ENCODE peak calls at places on chromosomes 13 and 19, in four cellular contexts. S is ascending aorta, U is tibial artery, K is neural progenitor cell. H is an unnamed sample.

GRCh38 chr19:19514215-19514633 is 1.1 kb downstream of the TSSK6 start:
- DNase-seq in S (peak; percentile 81), U (peak; percentile 83), K (no peak), H (no peak)

GRCh38 chr13:50592412-50593145 is 250.9 kb downstream of the DLEU7 start:
- DNase-seq in S (no peak), K (no peak), U (no peak), H (no peak)

GRCh38 chr13:33218426-33218825 is 67.1 kb downstream of the STARD13 start:
- DNase-seq in K (no peak), S (no peak), U (no peak), H (no peak)

GRCh38 chr13:88248393-88248792 is 577.2 kb downstream of the SLITRK5 start:
- DNase-seq in S (no peak), K (peak; percentile 38), U (no peak), H (no peak)

GRCh38 chr13:80572308-80572676 is 231.4 kb upstream of the SPRY2 start:
- DNase-seq in S (no peak), U (no peak), K (no peak), H (no peak)

GRCh38 chr19:23802290-23802689 is 43.6 kb upstream of the ZNF681 start:
- DNase-seq in S (no peak), U (no peak), K (no peak), H (no peak)

GRCh38 chr13:31334547-31334946 is 134.8 kb downstream of the B3GLCT start:
- DNase-seq in K (no peak), U (no peak), S (no peak), H (no peak)

GRCh38 chr19:51754770-51755169 is 3.1 kb upstream of the FPR1 start:
- DNase-seq in K (no peak), U (no peak), S (peak; percentile 3), H (no peak)

GRCh38 chr13:52414963-52415362 is 9.0 kb upstream of the THSD1 start:
- DNase-seq in U (no peak), K (no peak), S (no peak), H (no peak)

GRCh38 chr13:48370815-48371214 is 42.1 kb downstream of the LPAR6 start:
- DNase-seq in S (no peak), K (no peak), U (no peak), H (no peak)

GRCh38 chr19:49468746-49469447 is 5.1 kb upstream of the FLT3LG start:
- DNase-seq in K (peak; percentile 94), U (peak; percentile 84), S (peak; percentile 90), H (no peak)

GRCh38 chr13:32940601-32941000 is 75.6 kb upstream of the KL start:
- DNase-seq in U (no peak), S (no peak), K (no peak), H (peak; percentile 53)

GRCh38 chr19:7337380-7338194 is 11.2 kb upstream of the ARHGEF18 start:
- DNase-seq in U (peak; percentile 65), S (no peak), K (no peak), H (no peak)
- H3K4me1 ChIP-seq in U (peaks cover 3% of the 10 kb centered on the region), S (peaks cover 5% of the 10 kb centered on the region), K (no peaks in the 10 kb centered on the region), H (peaks cover 3% of the 10 kb centered on the region)

GRCh38 chr13:44932171-44932849 is 57.0 kb downstream of the NUFIP1 start:
- DNase-seq in U (no peak), K (no peak), S (no peak), H (no peak)
- H3K27ac ChIP-seq in U (peak overlapping the region; percentile 29), K (no peak overlapping the region), S (peak overlapping the region; percentile 79), H (peak overlapping the region; percentile 57)

GRCh38 chr19:8814176-8814575 is 17.9 kb downstream of the ZNF558 start:
- DNase-seq in S (no peak), U (no peak), K (no peak), H (no peak)
- H3K9me3 ChIP-seq in S (peaks cover 93% of the 10 kb centered on the region), U (peaks cover 100% of the 10 kb centered on the region), K (peaks cover 76% of the 10 kb centered on the region), H (peaks cover 28% of the 10 kb centered on the region)

DNA sequence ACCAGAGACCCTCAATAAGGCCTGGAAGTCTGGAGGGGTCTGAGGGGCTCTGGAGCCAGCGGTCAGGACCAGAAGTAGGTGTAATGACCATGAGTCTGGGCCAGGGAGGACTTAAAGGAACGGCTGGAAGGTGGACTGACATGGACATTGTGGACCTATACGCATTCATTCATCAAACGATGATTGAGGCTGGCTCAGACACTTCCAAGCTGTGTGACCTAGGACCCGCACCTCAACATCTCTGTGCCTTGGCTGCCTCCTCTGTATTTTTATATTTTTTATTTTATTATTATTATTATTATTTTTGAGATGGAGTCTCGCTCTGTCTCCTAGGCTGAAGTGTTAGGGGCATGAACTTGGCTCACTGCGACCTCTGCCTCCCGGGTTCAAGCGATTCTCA is 9.3 kb upstream of the LRRC25 start:
- DNase-seq in S (no peak), K (no peak), U (no peak), H (no peak)
- H3K4me1 ChIP-seq in S (no peaks in the 10 kb centered on the region), K (no peaks in the 10 kb centered on the region), U (no peaks in the 10 kb centered on the region), H (peaks cover 9% of the 10 kb centered on the region)

DNA sequence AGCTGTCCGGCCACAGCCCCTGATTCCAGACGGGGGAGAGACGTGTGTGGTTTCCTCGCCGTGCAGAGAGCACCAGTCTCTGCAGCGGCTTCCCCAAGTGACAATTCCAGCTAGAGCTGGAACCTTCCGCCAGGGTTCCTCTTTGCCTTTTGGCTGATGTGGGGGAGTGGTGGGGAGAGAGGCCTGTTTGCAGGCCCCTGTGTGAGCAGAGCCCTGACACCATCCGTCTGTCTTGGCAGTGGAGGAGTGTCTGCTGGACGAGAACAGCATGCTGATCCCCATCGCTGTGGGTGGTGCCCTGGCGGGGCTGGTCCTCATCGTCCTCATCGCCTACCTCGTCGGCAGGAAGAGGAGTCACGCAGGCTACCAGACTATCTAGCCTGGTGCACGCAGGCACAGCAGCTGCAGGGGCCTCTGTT is 25.0 kb downstream of the LAMP1 start:
- DNase-seq in U (no peak), K (no peak), S (no peak), H (no peak)
- H3K27ac ChIP-seq in U (no peak overlapping the region), K (no peak overlapping the region), S (no peak overlapping the region), H (no peak overlapping the region)

GRCh38 chr19:57613941-57614743 is at the start of gene ZNF134:
- DNase-seq in K (peak; percentile 94), S (peak; percentile 93), U (peak; percentile 91), H (peak; percentile 72)

GRCh38 chr19:57620673-57621348 is 6.8 kb downstream of the ZNF134 start:
- DNase-seq in K (no peak), U (no peak), S (no peak), H (no peak)

GRCh38 chr19:57611113-57611512 is 2.9 kb upstream of the ZNF134 start:
- DNase-seq in K (no peak), U (no peak), S (no peak), H (no peak)

DNA sequence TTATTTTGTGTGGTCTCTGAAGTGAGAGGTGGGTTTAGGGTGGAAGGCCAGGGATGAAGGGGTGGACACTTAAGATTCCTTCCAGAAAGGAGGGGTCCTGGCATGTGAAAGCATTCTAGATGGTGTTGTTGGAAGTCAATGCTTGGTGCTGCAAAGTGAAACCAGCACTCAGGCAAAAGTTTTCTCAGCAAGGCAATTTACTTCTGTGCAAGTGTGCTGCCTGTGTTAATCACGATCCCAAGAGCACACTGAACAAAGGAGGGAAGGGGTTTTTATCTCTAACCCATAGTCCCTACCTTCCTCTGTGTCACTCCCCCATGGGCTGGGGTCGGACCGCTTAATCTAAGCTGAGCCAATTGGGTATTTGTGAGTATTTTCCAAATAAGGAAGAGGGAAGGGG is 1.3 kb downstream of the ZNF134 start:
- DNase-seq in U (no peak), S (no peak), K (no peak), H (no peak)
- H3K9me3 ChIP-seq in U (peaks cover 60% of the 10 kb centered on the region), S (peaks cover 57% of the 10 kb centered on the region), K (peaks cover 47% of the 10 kb centered on the region), H (peaks cover 50% of the 10 kb centered on the region)

GRCh38 chr19:16373539-16373938 is 48.9 kb downstream of the KLF2 start:
- DNase-seq in S (no peak), K (no peak), U (no peak), H (peak; percentile 92)

GRCh38 chr19:16373079-16373478 is 48.5 kb downstream of the KLF2 start:
- DNase-seq in S (no peak), K (no peak), U (no peak), H (no peak)

GRCh38 chr19:16370671-16371391 is 46.2 kb downstream of the KLF2 start:
- DNase-seq in U (no peak), K (no peak), S (no peak), H (peak; percentile 93)

GRCh38 chr19:16371540-16371986 is 46.9 kb downstream of the KLF2 start:
- DNase-seq in K (no peak), S (no peak), U (no peak), H (no peak)

DNA sequence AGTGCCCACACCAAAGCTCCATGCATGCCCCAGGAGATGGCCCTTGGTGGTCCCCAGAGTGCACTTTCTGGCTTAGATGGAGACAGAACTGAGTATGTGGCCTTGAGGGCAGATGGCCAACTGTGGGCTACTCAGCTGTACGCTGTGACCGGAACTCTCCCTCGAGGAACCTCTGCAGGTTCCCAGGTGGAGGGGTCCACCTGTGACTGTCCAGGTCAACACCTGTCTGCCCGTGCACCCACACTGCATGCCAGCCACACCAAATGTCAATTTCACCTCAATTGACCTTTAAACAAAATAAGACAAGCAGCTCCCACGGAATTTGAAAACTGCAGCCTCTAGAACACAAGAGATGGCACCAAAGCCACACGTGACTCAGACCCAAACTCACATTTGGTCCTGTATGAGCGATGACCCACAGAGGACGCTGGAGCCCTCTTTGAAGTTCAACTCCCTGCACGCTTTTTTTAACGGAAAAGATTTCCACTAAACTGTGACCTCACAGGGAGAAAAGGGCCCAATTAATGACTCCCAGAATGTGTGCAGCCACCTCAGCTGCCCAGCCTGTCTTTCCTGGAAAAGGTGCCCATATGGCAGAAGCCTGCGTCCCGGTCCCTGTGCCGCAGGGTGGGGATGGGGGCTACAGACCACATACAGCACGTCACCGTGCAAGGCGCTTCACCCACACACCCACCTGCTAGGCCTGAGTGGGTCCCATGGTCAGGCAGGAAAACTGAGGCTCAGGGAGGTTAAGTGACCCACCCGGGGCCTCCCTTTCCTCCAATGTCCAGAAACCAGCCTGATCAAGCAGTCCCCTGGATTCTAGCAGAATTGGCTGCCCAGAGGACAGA is 47.7 kb downstream of the KLF2 start:
- DNase-seq in U (no peak), K (no peak), S (no peak), H (peak; percentile 74)
- H3K4me1 ChIP-seq in U (no peaks in the 10 kb centered on the region), K (no peaks in the 10 kb centered on the region), S (no peaks in the 10 kb centered on the region), H (peaks cover 66% of the 10 kb centered on the region)